ENCODE peak calls at places on chromosomes 6 and 20, in four cellular contexts. One of them, this sample, is unnamed.

GRCh38 chr6:116073765-116074450 is 13.2 kb upstream of the FRK start:
- DNase-seq in AG09309: no peak
- DNase-seq in thoracic aorta: no peak
- DNase-seq in SW480: peak
- DNase-seq in this sample: no peak

GRCh38 chr6:17638212-17638611 is 38.1 kb downstream of the FAM8A1 start:
- DNase-seq in AG09309: no peak
- DNase-seq in thoracic aorta: no peak
- DNase-seq in SW480: no peak
- DNase-seq in this sample: no peak

GRCh38 chr6:37674161-37674560 is 23.5 kb downstream of the MDGA1 start:
- DNase-seq in AG09309: no peak
- DNase-seq in thoracic aorta: no peak
- DNase-seq in SW480: no peak
- DNase-seq in this sample: no peak

GRCh38 chr6:124055986-124056385 is 252.3 kb downstream of the NKAIN2 start:
- DNase-seq in AG09309: no peak
- DNase-seq in thoracic aorta: no peak
- DNase-seq in SW480: no peak
- DNase-seq in this sample: no peak

GRCh38 chr20:39574061-39574460 is 611.9 kb downstream of the DHX35 start:
- DNase-seq in AG09309: no peak
- DNase-seq in thoracic aorta: no peak
- DNase-seq in SW480: no peak
- DNase-seq in this sample: no peak

GRCh38 chr6:129120856-129121255 is 237.9 kb downstream of the LAMA2 start:
- DNase-seq in AG09309: no peak
- DNase-seq in thoracic aorta: no peak
- DNase-seq in SW480: no peak
- DNase-seq in this sample: no peak

GRCh38 chr20:7355056-7355455 is 585.2 kb downstream of the HAO1 start:
- DNase-seq in AG09309: no peak
- DNase-seq in thoracic aorta: no peak
- DNase-seq in SW480: no peak
- DNase-seq in this sample: no peak

GRCh38 chr6:148304976-148305375 is 37.7 kb upstream of the SASH1 start:
- DNase-seq in AG09309: peak
- DNase-seq in thoracic aorta: no peak
- DNase-seq in SW480: no peak
- DNase-seq in this sample: no peak

GRCh38 chr20:3710703-3711417 is 1.5 kb downstream of the SIGLEC1 start:
- DNase-seq in AG09309: no peak
- DNase-seq in thoracic aorta: no peak
- DNase-seq in SW480: peak
- DNase-seq in this sample: peak

GRCh38 chr6:162942860-162943259 is 215.1 kb downstream of the PACRG start:
- DNase-seq in AG09309: peak
- DNase-seq in thoracic aorta: no peak
- DNase-seq in SW480: no peak
- DNase-seq in this sample: no peak

GRCh38 chr20:64222273-64222672 is 33.3 kb upstream of the PCMTD2 start:
- DNase-seq in AG09309: no peak
- DNase-seq in thoracic aorta: no peak
- DNase-seq in SW480: peak
- DNase-seq in this sample: no peak

GRCh38 chr6:104682722-104683643 is 176.7 kb downstream of the HACE1 start:
- DNase-seq in AG09309: no peak
- DNase-seq in thoracic aorta: no peak
- DNase-seq in SW480: no peak
- DNase-seq in this sample: peak

GRCh38 chr20:58877374-58878360 is 25.2 kb downstream of the GNAS start:
- DNase-seq in AG09309: no peak
- DNase-seq in thoracic aorta: no peak
- DNase-seq in SW480: no peak
- DNase-seq in this sample: no peak

GRCh38 chr6:169787797-169788196 is 36.4 kb downstream of the ERMARD start:
- DNase-seq in AG09309: no peak
- DNase-seq in thoracic aorta: no peak
- DNase-seq in SW480: no peak
- DNase-seq in this sample: no peak

GRCh38 chr6:170180671-170181337 is 110.1 kb downstream of the DLL1 start:
- DNase-seq in AG09309: no peak
- DNase-seq in thoracic aorta: no peak
- DNase-seq in SW480: no peak
- DNase-seq in this sample: no peak

GRCh38 chr6:90008908-90009501 is 114.7 kb downstream of the GJA10 start:
- DNase-seq in AG09309: peak
- DNase-seq in thoracic aorta: no peak
- DNase-seq in SW480: no peak
- DNase-seq in this sample: no peak

GRCh38 chr6:99589290-99589672 is 17.4 kb upstream of the PRDM13 start:
- DNase-seq in AG09309: no peak
- DNase-seq in thoracic aorta: no peak
- DNase-seq in SW480: peak
- DNase-seq in this sample: no peak

GRCh38 chr6:44665683-44666082 is 278.2 kb downstream of the CDC5L start:
- DNase-seq in AG09309: no peak
- DNase-seq in thoracic aorta: no peak
- DNase-seq in SW480: no peak
- DNase-seq in this sample: no peak

GRCh38 chr20:64160118-64160517 is 4.1 kb upstream of the MYT1 start:
- DNase-seq in AG09309: no peak
- DNase-seq in thoracic aorta: no peak
- DNase-seq in SW480: no peak
- DNase-seq in this sample: no peak

GRCh38 chr20:36848078-36848660 is 27.8 kb upstream of the TLDC2 start:
- DNase-seq in AG09309: no peak
- DNase-seq in thoracic aorta: no peak
- DNase-seq in SW480: no peak
- DNase-seq in this sample: no peak